ENCODE peak calls at places on chromosome 9, in five cellular contexts. O, N, F, I and P are unnamed samples.

GRCh38 chr9:123795336-123795735 is 134.6 kb downstream of the DENND1A start:
- DNase-seq in F (no peak), I (no peak), N (no peak), O (peak), P (no peak)

GRCh38 chr9:113484258-113484730 is 20.8 kb downstream of the RGS3 start:
- DNase-seq in N (no peak), I (no peak), O (no peak), F (no peak), P (no peak)

GRCh38 chr9:89431930-89432725 is 65.8 kb downstream of the SEMA4D start:
- DNase-seq in F (no peak), I (no peak), N (no peak), O (no peak), P (no peak)

GRCh38 chr9:86548220-86548619 is 194.0 kb upstream of the TUT7 start:
- DNase-seq in O (no peak), N (no peak), I (no peak), F (no peak), P (no peak)

GRCh38 chr9:132923346-132923902 is 21.0 kb downstream of the TSC1 start:
- DNase-seq in F (no peak), O (no peak), N (no peak), I (no peak), P (no peak)

GRCh38 chr9:104780796-104781395 is 17.0 kb downstream of the NIPSNAP3B start:
- DNase-seq in O (no peak), I (no peak), F (peak), N (peak), P (peak)

GRCh38 chr9:81822967-81823366 is 105.3 kb upstream of the SPATA31D4 start:
- DNase-seq in F (no peak), I (no peak), N (no peak), O (no peak), P (no peak)

GRCh38 chr9:137031904-137032639 is at the start of gene FUT7:
- DNase-seq in F (no peak), O (no peak), I (no peak), N (no peak), P (no peak)

GRCh38 chr9:135080286-135081263 is 6.9 kb upstream of the OLFM1 start:
- DNase-seq in N (no peak), F (no peak), I (no peak), O (no peak), P (no peak)

GRCh38 chr9:33416996-33417395 is 14.6 kb upstream of the AQP7 start:
- DNase-seq in N (no peak), O (no peak), I (no peak), F (no peak), P (no peak)

GRCh38 chr9:98373622-98374021 is 118.2 kb upstream of the TBC1D2 start:
- DNase-seq in N (no peak), F (no peak), O (no peak), I (no peak), P (no peak)

GRCh38 chr9:92664394-92665152 is 5.4 kb downstream of the IPPK start:
- DNase-seq in F (no peak), N (no peak), I (no peak), O (no peak), P (no peak)

GRCh38 chr9:112891521-112891920 is 845 bp upstream of the SLC46A2 start:
- DNase-seq in O (no peak), F (no peak), N (no peak), I (no peak), P (no peak)

GRCh38 chr9:12680341-12680740 is 12.8 kb upstream of the TYRP1 start:
- DNase-seq in I (no peak), N (peak), F (no peak), O (no peak), P (peak)

GRCh38 chr9:18622186-18622836 is 148.4 kb downstream of the ADAMTSL1 start:
- DNase-seq in F (no peak), O (no peak), I (no peak), N (no peak), P (no peak)

GRCh38 chr9:27054841-27055240 is 49.4 kb upstream of the LRRC19 start:
- DNase-seq in F (no peak), N (no peak), I (no peak), O (no peak), P (no peak)

GRCh38 chr9:5910413-5911057 is 19.8 kb downstream of the MLANA start:
- DNase-seq in O (no peak), I (no peak), F (no peak), N (no peak), P (no peak)

GRCh38 chr9:114307323-114308250 is 15.3 kb upstream of the ORM1 start:
- DNase-seq in F (no peak), I (no peak), N (no peak), O (no peak), P (no peak)

GRCh38 chr9:118928723-118929122 is 440.5 kb downstream of the BRINP1 start:
- DNase-seq in O (no peak), N (no peak), I (no peak), F (no peak), P (no peak)

GRCh38 chr9:2125909-2126308 is 110.8 kb downstream of the SMARCA2 start:
- DNase-seq in N (no peak), F (no peak), I (no peak), O (no peak), P (no peak)

GRCh38 chr9:134243778-134244467 is 79.6 kb upstream of the RNU6ATAC start:
- DNase-seq in N (no peak), O (no peak), F (no peak), I (no peak), P (no peak)

GRCh38 chr9:121763561-121764370 is 112.3 kb downstream of the DAB2IP start:
- DNase-seq in O (no peak), I (no peak), F (no peak), N (no peak), P (no peak)

GRCh38 chr9:136693490-136694162 is 6.4 kb upstream of the AGPAT2 start:
- DNase-seq in O (no peak), I (peak), N (no peak), F (peak), P (peak)

GRCh38 chr9:20603524-20604268 is 18.6 kb downstream of the MLLT3 start:
- DNase-seq in N (peak), O (no peak), F (no peak), I (no peak), P (no peak)

GRCh38 chr9:133597316-133597957 is 11.8 kb downstream of the FAM163B start:
- DNase-seq in O (no peak), F (peak), N (peak), I (no peak), P (no peak)

GRCh38 chr9:88310310-88310980 is 77.8 kb upstream of the SPIN1 start:
- DNase-seq in F (no peak), N (no peak), I (no peak), O (no peak), P (peak)

GRCh38 chr9:108476574-108476973 is 379.2 kb downstream of the ACTL7B start:
- DNase-seq in N (no peak), I (no peak), O (no peak), F (no peak), P (no peak)

GRCh38 chr9:37949576-37949975 is 45.6 kb upstream of the SLC25A51 start:
- DNase-seq in O (no peak), N (peak), F (no peak), I (no peak), P (peak)